ENCODE peak calls at places on chromosomes 12 and 14, in ten cellular contexts. N, H, S, B, V, U, R, I, Q and K are unnamed samples.

GRCh38 chr12:30420561-30420960 is 275.1 kb downstream of the IPO8 start:
- DNase-seq in S (no peak), I (no peak), U (no peak), R (no peak), V (no peak), N (no peak), H (no peak), B (no peak), Q (no peak), K (no peak)

GRCh38 chr12:122174155-122174845 is at the start of gene IL31:
- DNase-seq in Q (no peak), S (no peak), B (no peak), I (no peak), U (no peak), H (no peak), V (no peak), N (no peak), R (no peak), K (no peak)

GRCh38 chr14:26765768-26766550 is 168.1 kb upstream of the NOVA1 start:
- DNase-seq in Q (no peak), N (no peak), H (no peak), S (no peak), I (no peak), R (no peak), U (no peak), V (no peak), B (no peak), K (peak; percentile 14)

GRCh38 chr12:75389061-75389460 is 1.8 kb upstream of the GLIPR1L2 start:
- DNase-seq in V (peak; percentile 23), N (no peak), Q (no peak), R (no peak), H (no peak), S (no peak), U (no peak), B (no peak), I (no peak), K (no peak)

GRCh38 chr14:72966038-72966437 is 39.8 kb downstream of the DCAF4 start:
- DNase-seq in H (no peak), Q (no peak), S (no peak), U (no peak), N (no peak), I (no peak), V (no peak), R (no peak), B (no peak), K (no peak)

GRCh38 chr12:109462868-109463692 is 14.0 kb downstream of the KCTD10 start:
- DNase-seq in H (peak; percentile 72), B (no peak), U (no peak), N (no peak), V (no peak), R (peak; percentile 10), I (peak; percentile 26), Q (no peak), S (peak; percentile 95), K (no peak)

GRCh38 chr14:60315591-60315990 is 66.6 kb downstream of the PPM1A start:
- DNase-seq in H (no peak), Q (no peak), N (no peak), U (no peak), V (no peak), I (no peak), S (no peak), B (no peak), R (no peak), K (no peak)

GRCh38 chr14:100914597-100915021 is 11.1 kb upstream of the RTL1 start:
- DNase-seq in Q (no peak), I (no peak), N (no peak), B (no peak), U (peak; percentile 51), H (no peak), V (no peak), S (peak; percentile 19), R (no peak), K (no peak)

GRCh38 chr12:49767333-49767732 is 26.0 kb downstream of the TMBIM6 start:
- DNase-seq in N (no peak), B (no peak), S (no peak), Q (no peak), I (no peak), V (no peak), H (no peak), R (no peak), U (no peak), K (no peak)

GRCh38 chr12:25965682-25966081 is 7.2 kb downstream of the RASSF8 start:
- DNase-seq in N (no peak), I (no peak), S (no peak), V (no peak), R (no peak), Q (no peak), B (no peak), H (no peak), U (no peak), K (no peak)

GRCh38 chr14:90608925-90609324 is 207.3 kb downstream of the TTC7B start:
- DNase-seq in U (no peak), R (no peak), I (no peak), B (no peak), Q (no peak), S (no peak), V (no peak), N (no peak), H (no peak), K (no peak)

GRCh38 chr14:37698840-37699777 is 103.7 kb downstream of the TTC6 start:
- DNase-seq in R (no peak), Q (no peak), U (no peak), I (no peak), S (no peak), B (no peak), V (no peak), N (no peak), H (no peak), K (no peak)

GRCh38 chr12:69254046-69254445 is 14.7 kb downstream of the CPSF6 start:
- DNase-seq in R (peak; percentile 82), N (peak; percentile 22), I (peak; percentile 9), Q (peak; percentile 65), U (no peak), S (no peak), V (peak; percentile 6), B (no peak), H (peak; percentile 63), K (peak; percentile 66)

GRCh38 chr12:16474801-16475200 is 127.4 kb downstream of the MGST1 start:
- DNase-seq in B (no peak), U (no peak), N (no peak), R (no peak), Q (no peak), V (peak; percentile 84), H (no peak), S (no peak), I (no peak), K (no peak)

GRCh38 chr12:15050664-15051063 is 77.8 kb downstream of the PDE6H start:
- DNase-seq in V (no peak), I (no peak), N (peak; percentile 29), S (no peak), U (no peak), B (peak; percentile 13), R (no peak), H (no peak), Q (no peak), K (peak; percentile 81)

GRCh38 chr12:100207311-100207710 is 6.7 kb downstream of the ACTR6 start:
- DNase-seq in Q (no peak), U (no peak), R (no peak), V (no peak), H (no peak), S (no peak), N (no peak), B (no peak), I (no peak), K (no peak)

GRCh38 chr14:90248594-90248993 is 7.8 kb upstream of the PSMC1 start:
- DNase-seq in U (no peak), B (no peak), Q (no peak), R (no peak), S (no peak), V (no peak), N (no peak), I (no peak), H (no peak), K (no peak)

GRCh38 chr12:1760566-1761382 is 59.6 kb upstream of the LRTM2 start:
- DNase-seq in I (no peak), U (no peak), H (peak; percentile 32), V (no peak), N (no peak), R (no peak), S (no peak), Q (no peak), B (no peak), K (no peak)

GRCh38 chr14:95153866-95154265 is 3.5 kb downstream of the DICER1 start:
- DNase-seq in H (no peak), I (no peak), N (no peak), Q (no peak), V (no peak), B (no peak), S (no peak), U (no peak), R (no peak), K (no peak)

GRCh38 chr14:43449291-43449690 is 1057.8 kb downstream of the FSCB start:
- DNase-seq in Q (no peak), N (no peak), V (no peak), H (no peak), S (no peak), R (no peak), I (peak; percentile 52), U (no peak), B (no peak), K (no peak)

GRCh38 chr14:103401223-103402214 is 16.3 kb downstream of the MARK3 start:
- DNase-seq in S (peak; percentile 68), H (no peak), Q (no peak), I (no peak), V (no peak), U (no peak), N (peak; percentile 33), B (no peak), R (peak; percentile 48), K (no peak)

GRCh38 chr12:54666008-54666407 is 17.8 kb upstream of the DCD start:
- DNase-seq in U (no peak), R (no peak), S (no peak), V (no peak), N (no peak), B (no peak), I (no peak), H (no peak), Q (no peak), K (no peak)

GRCh38 chr12:50187084-50187900 is 20.1 kb upstream of the CERS5 start:
- DNase-seq in S (peak; percentile 94), R (peak; percentile 95), U (peak; percentile 75), N (no peak), I (no peak), H (no peak), B (no peak), Q (no peak), V (no peak), K (no peak)

GRCh38 chr14:91396959-91397815 is 20.4 kb downstream of the CCDC88C start:
- DNase-seq in U (peak; percentile 88), S (no peak), R (peak; percentile 85), N (no peak), I (no peak), Q (peak; percentile 73), B (peak; percentile 65), V (peak; percentile 40), H (peak; percentile 84), K (peak; percentile 36)

GRCh38 chr14:103418508-103418818 is 33.2 kb downstream of the MARK3 start:
- DNase-seq in I (no peak), H (no peak), R (no peak), S (peak; percentile 62), V (no peak), Q (no peak), N (no peak), B (peak; percentile 70), U (no peak), K (peak; percentile 85)

GRCh38 chr14:49977126-49977841 is 84.4 kb downstream of the ARF6 start:
- DNase-seq in B (no peak), V (no peak), S (no peak), Q (peak; percentile 61), N (peak; percentile 49), R (peak; percentile 64), H (no peak), U (peak; percentile 81), I (no peak), K (peak; percentile 13)

GRCh38 chr12:56947633-56948535 is 9.5 kb downstream of the RDH16 start:
- DNase-seq in Q (no peak), R (no peak), S (no peak), N (no peak), B (no peak), I (no peak), U (no peak), V (no peak), H (peak; percentile 63), K (no peak)

GRCh38 chr14:91708795-91709194 is 23.1 kb downstream of the CATSPERB start:
- DNase-seq in N (no peak), V (no peak), Q (no peak), I (no peak), H (no peak), B (no peak), R (no peak), U (no peak), S (no peak), K (no peak)